ENCODE peak calls at places on chromosomes 7 and 10, in six cellular contexts. O, A, M, U, B and R are unnamed samples.

GRCh38 chr10:44467900-44468299 is 83.0 kb upstream of the CXCL12 start:
- DNase-seq in O (no peak), A (no peak), M (no peak), U (no peak), B (no peak), R (no peak)

GRCh38 chr10:22611425-22612111 is 102.8 kb downstream of the PIP4K2A start:
- DNase-seq in O (no peak), A (no peak), M (peak; percentile 87), U (no peak), B (peak; percentile 94), R (no peak)

GRCh38 chr10:103715430-103715829 is 139.9 kb downstream of the SH3PXD2A start:
- DNase-seq in O (no peak), A (peak; percentile 95), M (no peak), U (no peak), B (no peak), R (no peak)

GRCh38 chr7:87435546-87435945 is 39.9 kb downstream of the ABCB4 start:
- DNase-seq in O (no peak), A (peak; percentile 13), M (no peak), U (no peak), B (no peak), R (no peak)

GRCh38 chr10:47369251-47369894 is 14.7 kb downstream of the ZNF488 start:
- DNase-seq in O (no peak), A (no peak), M (no peak), U (no peak), B (no peak), R (no peak)

GRCh38 chr7:157570531-157571200 is 233.9 kb downstream of the DNAJB6 start:
- DNase-seq in O (no peak), A (no peak), M (no peak), U (no peak), B (no peak), R (no peak)

GRCh38 chr10:59965899-59966650 is 59.7 kb upstream of the CCDC6 start:
- DNase-seq in O (no peak), A (no peak), M (no peak), U (no peak), B (no peak), R (peak; percentile 36)

GRCh38 chr10:115856580-115856979 is 416.4 kb downstream of the GFRA1 start:
- DNase-seq in O (no peak), A (no peak), M (no peak), U (peak; percentile 24), B (no peak), R (no peak)

GRCh38 chr10:96670786-96671185 is 49.5 kb downstream of the PIK3AP1 start:
- DNase-seq in O (no peak), A (peak; percentile 33), M (no peak), U (no peak), B (no peak), R (no peak)

GRCh38 chr7:149471289-149471953 is 10.6 kb upstream of the ZNF777 start:
- DNase-seq in O (no peak), A (no peak), M (no peak), U (no peak), B (no peak), R (no peak)
- H3K36me3 ChIP-seq in O (peaks cover 40% of the 10 kb centered on the region), A (peaks cover 40% of the 10 kb centered on the region), M (peaks cover 22% of the 10 kb centered on the region), U (peaks cover 51% of the 10 kb centered on the region), B (peaks cover 12% of the 10 kb centered on the region), R (peaks cover 21% of the 10 kb centered on the region)

GRCh38 chr10:71242621-71243009 is 30.2 kb downstream of the UNC5B start:
- DNase-seq in O (no peak), A (no peak), M (no peak), U (no peak), B (no peak), R (no peak)

GRCh38 chr10:71241114-71241898 is 28.9 kb downstream of the UNC5B start:
- DNase-seq in O (no peak), A (peak; percentile 50), M (no peak), U (no peak), B (no peak), R (peak; percentile 89)

GRCh38 chr10:71239946-71240795 is 27.8 kb downstream of the UNC5B start:
- DNase-seq in O (no peak), A (no peak), M (no peak), U (no peak), B (no peak), R (peak; percentile 84)

GRCh38 chr10:71243756-71244637 is 31.6 kb downstream of the UNC5B start:
- DNase-seq in O (no peak), A (peak; percentile 28), M (no peak), U (no peak), B (no peak), R (no peak)

GRCh38 chr10:71241899-71242620 is 29.7 kb downstream of the UNC5B start:
- DNase-seq in O (no peak), A (no peak), M (no peak), U (no peak), B (no peak), R (peak; percentile 60)
- H3K4me1 ChIP-seq in O (peaks cover 32% of the 10 kb centered on the region), A (peaks cover 31% of the 10 kb centered on the region), M (no peaks in the 10 kb centered on the region), U (peaks cover 12% of the 10 kb centered on the region), B (no peaks in the 10 kb centered on the region), R (peaks cover 91% of the 10 kb centered on the region)

GRCh38 chr10:42523098-42523497 is 115.3 kb downstream of the ZNF33B start:
- DNase-seq in O (no peak), A (no peak), M (no peak), U (no peak), B (no peak), R (no peak)
- H3K9me3 ChIP-seq in O (peaks cover 39% of the 10 kb centered on the region), A (peaks cover 43% of the 10 kb centered on the region), M (peaks cover 44% of the 10 kb centered on the region), U (peaks cover 70% of the 10 kb centered on the region), B (peaks cover 33% of the 10 kb centered on the region), R (no peaks in the 10 kb centered on the region)

DNA sequence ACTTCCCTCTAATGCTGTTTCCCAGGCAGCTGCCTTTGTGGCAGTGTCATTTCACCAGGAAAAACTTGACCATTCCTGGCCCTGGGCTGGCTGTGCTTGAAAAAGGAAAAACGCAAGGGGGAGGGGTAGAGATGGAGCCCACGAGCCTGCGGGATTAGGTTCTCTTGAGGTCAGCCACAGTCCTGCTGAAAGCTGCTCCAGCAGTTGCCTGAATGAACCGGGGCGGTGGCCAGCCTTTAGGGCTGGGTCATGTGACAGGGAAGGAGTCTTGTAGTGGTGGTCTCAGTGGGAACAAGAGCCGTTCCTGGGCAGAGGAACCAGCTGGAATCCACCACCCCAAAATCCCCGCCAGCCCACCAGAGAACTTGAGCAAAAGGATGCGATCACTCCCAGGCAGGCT is 51.2 kb upstream of the LRRC4 start:
- DNase-seq in O (no peak), A (no peak), M (no peak), U (no peak), B (no peak), R (no peak)
- H3K36me3 ChIP-seq in O (peaks cover 96% of the 10 kb centered on the region), A (peaks cover 50% of the 10 kb centered on the region), M (peaks cover 33% of the 10 kb centered on the region), U (peaks cover 87% of the 10 kb centered on the region), B (peaks cover 66% of the 10 kb centered on the region), R (peaks cover 22% of the 10 kb centered on the region)

GRCh38 chr7:139735466-139735865 is 42.3 kb downstream of the HIPK2 start:
- DNase-seq in O (no peak), A (no peak), M (no peak), U (no peak), B (no peak), R (no peak)

GRCh38 chr7:139737221-139738100 is 40.3 kb downstream of the HIPK2 start:
- DNase-seq in O (no peak), A (peak; percentile 45), M (peak; percentile 31), U (no peak), B (no peak), R (no peak)

GRCh38 chr7:139734395-139734794 is 43.4 kb downstream of the HIPK2 start:
- DNase-seq in O (no peak), A (peak; percentile 96), M (no peak), U (no peak), B (no peak), R (no peak)

GRCh38 chr7:139738101-139738489 is 39.7 kb downstream of the HIPK2 start:
- DNase-seq in O (no peak), A (peak; percentile 68), M (no peak), U (no peak), B (no peak), R (no peak)

DNA sequence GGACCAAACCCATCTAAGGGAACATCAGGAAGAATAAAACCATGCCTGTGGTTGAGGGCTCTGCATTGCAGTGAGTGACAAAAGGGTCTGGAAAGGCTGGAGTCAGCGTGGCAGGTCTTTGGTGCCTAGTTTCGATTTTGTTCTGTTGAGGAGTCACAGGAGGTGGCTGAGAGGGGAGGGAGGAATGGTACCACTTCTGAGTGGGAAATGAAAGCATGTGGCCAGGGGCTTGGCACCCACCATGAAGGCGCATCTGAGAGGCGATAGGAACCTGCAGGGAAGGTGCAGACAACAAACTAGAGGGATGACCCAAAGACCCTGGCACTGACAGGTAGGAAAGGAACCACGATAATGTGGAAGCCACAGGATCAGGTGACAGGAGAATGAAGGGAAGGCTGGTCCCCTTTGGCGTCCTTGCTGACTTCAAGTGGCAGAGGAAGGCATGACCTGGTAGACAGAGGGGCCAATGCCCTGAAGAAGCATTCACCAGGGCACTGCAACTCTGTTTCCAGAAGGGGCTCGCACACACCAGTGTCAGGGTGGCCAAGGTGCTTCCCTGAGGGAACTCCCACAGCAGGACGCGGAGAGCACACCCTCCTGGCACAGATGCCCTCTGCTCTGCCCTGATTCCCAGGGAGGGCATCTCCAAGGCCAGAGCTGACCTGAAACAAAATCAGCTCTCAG is 41.7 kb downstream of the HIPK2 start:
- DNase-seq in O (no peak), A (no peak), M (no peak), U (no peak), B (no peak), R (no peak)
- H3K4me1 ChIP-seq in O (no peaks in the 10 kb centered on the region), A (peaks cover 51% of the 10 kb centered on the region), M (peaks cover 40% of the 10 kb centered on the region), U (peaks cover 12% of the 10 kb centered on the region), B (peaks cover 39% of the 10 kb centered on the region), R (no peaks in the 10 kb centered on the region)

GRCh38 chr10:133440633-133441285 is 13.0 kb upstream of the SCART1 start:
- DNase-seq in O (no peak), A (no peak), M (no peak), U (no peak), B (no peak), R (no peak)
- H3K9me3 ChIP-seq in O (peaks cover 2% of the 10 kb centered on the region), A (peaks cover 4% of the 10 kb centered on the region), M (no peaks in the 10 kb centered on the region), U (no peaks in the 10 kb centered on the region), B (no peaks in the 10 kb centered on the region), R (no peaks in the 10 kb centered on the region)